ENCODE peak calls at places on chromosome 5, in seven cellular contexts. A, K, B, F, N, M and J are unnamed samples.

GRCh38 chr5:178780581-178781498 is 50.4 kb upstream of the ZNF354A start:
- DNase-seq in A (no peak), K (no peak), B (no peak), F (no peak), N (no peak), M (no peak), J (no peak)

GRCh38 chr5:56094579-56095361 is 100.0 kb upstream of the IL6ST start:
- DNase-seq in A (no peak), K (no peak), B (no peak), F (no peak), N (no peak), M (no peak), J (no peak)

GRCh38 chr5:10982616-10983015 is 221.6 kb upstream of the DAP start:
- DNase-seq in A (no peak), K (no peak), B (no peak), F (no peak), N (no peak), M (no peak), J (no peak)

GRCh38 chr5:75461679-75462078 is 49.8 kb downstream of the CERT1 start:
- DNase-seq in A (no peak), K (no peak), B (no peak), F (no peak), N (no peak), M (no peak), J (no peak)

GRCh38 chr5:95823738-95824609 is 1.4 kb upstream of the GLRX start:
- DNase-seq in A (peak; percentile 66), K (peak; percentile 91), B (peak; percentile 91), F (no peak), N (no peak), M (peak; percentile 91), J (peak; percentile 69)

GRCh38 chr5:159097461-159098284 is 2.0 kb downstream of the EBF1 start:
- DNase-seq in A (peak; percentile 60), K (peak; percentile 46), B (no peak), F (no peak), N (peak; percentile 35), M (no peak), J (no peak)

GRCh38 chr5:14547660-14548059 is 33.9 kb upstream of the OTULINL start:
- DNase-seq in A (no peak), K (no peak), B (no peak), F (no peak), N (no peak), M (no peak), J (no peak)

GRCh38 chr5:154351566-154351965 is 94.2 kb upstream of the SAP30L start:
- DNase-seq in A (no peak), K (no peak), B (no peak), F (no peak), N (no peak), M (no peak), J (no peak)

GRCh38 chr5:395921-396714 is 46.9 kb upstream of the EXOC3 start:
- DNase-seq in A (no peak), K (no peak), B (no peak), F (peak; percentile 82), N (no peak), M (no peak), J (no peak)

GRCh38 chr5:127586371-127586770 is 62.5 kb upstream of the CTXN3 start:
- DNase-seq in A (no peak), K (peak; percentile 27), B (no peak), F (no peak), N (no peak), M (no peak), J (no peak)

GRCh38 chr5:154230526-154230925 is 40.0 kb downstream of the GALNT10 start:
- DNase-seq in A (no peak), K (no peak), B (no peak), F (no peak), N (no peak), M (no peak), J (no peak)

GRCh38 chr5:143284002-143284401 is 119.5 kb downstream of the NR3C1 start:
- DNase-seq in A (no peak), K (no peak), B (peak; percentile 19), F (no peak), N (no peak), M (no peak), J (no peak)

GRCh38 chr5:101278011-101278687 is 375.1 kb upstream of the ST8SIA4 start:
- DNase-seq in A (no peak), K (no peak), B (peak; percentile 48), F (no peak), N (no peak), M (no peak), J (no peak)

GRCh38 chr5:172383231-172383802 is 71.0 kb downstream of the SH3PXD2B start:
- DNase-seq in A (no peak), K (peak; percentile 68), B (peak; percentile 86), F (no peak), N (no peak), M (no peak), J (peak; percentile 34)

GRCh38 chr5:1011226-1011631 is 2.6 kb downstream of the NKD2 start:
- DNase-seq in A (peak; percentile 19), K (no peak), B (peak; percentile 53), F (no peak), N (peak; percentile 87), M (no peak), J (peak; percentile 36)

GRCh38 chr5:137633896-137634295 is 102.0 kb downstream of the KLHL3 start:
- DNase-seq in A (no peak), K (no peak), B (no peak), F (no peak), N (no peak), M (no peak), J (no peak)

GRCh38 chr5:59158165-59158564 is 575.3 kb downstream of the RAB3C start:
- DNase-seq in A (peak; percentile 26), K (peak; percentile 14), B (peak; percentile 77), F (no peak), N (no peak), M (no peak), J (no peak)

GRCh38 chr5:94188725-94189124 is 429.7 kb downstream of the KIAA0825 start:
- DNase-seq in A (no peak), K (no peak), B (no peak), F (no peak), N (no peak), M (no peak), J (no peak)

GRCh38 chr5:168159425-168159824 is 132.0 kb upstream of the WWC1 start:
- DNase-seq in A (no peak), K (no peak), B (peak; percentile 9), F (no peak), N (peak; percentile 40), M (no peak), J (peak; percentile 78)

GRCh38 chr5:178234121-178234752 is 1.6 kb upstream of the PHYKPL start:
- DNase-seq in A (no peak), K (no peak), B (no peak), F (no peak), N (no peak), M (no peak), J (no peak)

GRCh38 chr5:134525687-134526482 is 415 bp downstream of the JADE2 start:
- DNase-seq in A (peak; percentile 79), K (peak; percentile 73), B (peak; percentile 84), F (no peak), N (peak; percentile 65), M (no peak), J (peak; percentile 76)

GRCh38 chr5:62331921-62332320 is 25.9 kb downstream of the KIF2A start:
- DNase-seq in A (no peak), K (no peak), B (no peak), F (no peak), N (no peak), M (no peak), J (no peak)

GRCh38 chr5:108884736-108885135 is 137.0 kb downstream of the FER start:
- DNase-seq in A (no peak), K (peak; percentile 86), B (peak; percentile 5), F (no peak), N (no peak), M (peak; percentile 5), J (no peak)

DNA sequence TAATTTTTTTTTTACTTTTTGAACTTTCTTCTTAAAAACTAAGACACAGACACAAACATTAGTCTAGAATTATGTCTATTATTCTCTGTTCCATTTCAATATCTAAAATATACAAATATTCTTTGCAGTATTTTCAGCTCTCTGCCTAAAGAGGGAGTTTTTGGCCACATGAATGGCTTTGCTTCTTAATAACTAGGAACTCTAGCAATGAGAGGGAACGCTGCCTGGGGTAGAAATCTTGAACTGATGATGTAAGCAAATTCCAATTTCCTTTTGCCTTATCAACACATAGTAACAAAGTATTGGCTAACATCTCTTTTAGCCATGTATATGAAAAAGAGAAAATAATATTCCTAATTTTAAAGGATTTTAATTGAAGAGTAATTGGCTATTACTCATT is 51.9 kb downstream of the SLC25A46 start:
- DNase-seq in A (no peak), K (peak; percentile 68), B (peak; percentile 11), F (no peak), N (no peak), M (peak; percentile 7), J (no peak)
- TF ChIP-seq CTCF in A (peak; percentile 48), K (peak; percentile 42), B (no peak), F (peak; percentile 50), N (no peak), M (no peak), J (no peak)

GRCh38 chr5:8012131-8012977 is 143.4 kb downstream of the MTRR start:
- DNase-seq in A (no peak), K (no peak), B (peak; percentile 9), F (no peak), N (peak; percentile 69), M (no peak), J (no peak)
- TF ChIP-seq CTCF in A (no peak), K (no peak), B (no peak), F (no peak), N (no peak), M (no peak), J (no peak)

GRCh38 chr5:105304859-105305258 is 1742.3 kb upstream of the NUDT12 start:
- DNase-seq in A (no peak), K (no peak), B (no peak), F (no peak), N (no peak), M (no peak), J (no peak)
- TF ChIP-seq CTCF in A (no peak), K (peak; percentile 9), B (no peak), F (peak; percentile 17), N (peak; percentile 14), M (no peak), J (no peak)

GRCh38 chr5:110221036-110221435 is 505.4 kb downstream of the TMEM232 start:
- DNase-seq in A (no peak), K (no peak), B (no peak), F (no peak), N (no peak), M (no peak), J (no peak)

GRCh38 chr5:110218994-110219393 is 507.5 kb downstream of the TMEM232 start:
- DNase-seq in A (no peak), K (no peak), B (no peak), F (no peak), N (no peak), M (no peak), J (no peak)

GRCh38 chr5:110225949-110226348 is 500.5 kb downstream of the TMEM232 start:
- DNase-seq in A (no peak), K (no peak), B (no peak), F (no peak), N (no peak), M (no peak), J (no peak)

GRCh38 chr5:110219769-110220168 is 506.7 kb downstream of the TMEM232 start:
- DNase-seq in A (no peak), K (no peak), B (no peak), F (no peak), N (no peak), M (no peak), J (no peak)

DNA sequence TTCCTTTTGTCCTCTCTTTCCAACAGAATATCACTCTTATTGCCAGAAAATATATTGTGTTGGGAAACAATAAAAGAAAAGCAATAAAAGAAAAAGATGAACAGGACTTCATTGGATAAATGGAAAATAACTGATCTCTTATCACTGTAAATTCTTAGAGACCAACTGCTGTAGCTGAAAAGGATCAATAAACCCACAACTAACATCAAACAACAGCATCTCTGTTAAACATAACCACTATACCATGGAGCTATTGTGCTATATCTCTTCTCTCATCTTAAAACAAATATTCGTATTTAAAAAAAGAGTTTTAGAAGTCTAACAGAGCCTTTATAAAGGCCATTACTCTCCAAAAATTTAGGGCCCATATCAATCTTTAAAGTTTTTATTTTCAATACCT is 502.4 kb downstream of the TMEM232 start:
- DNase-seq in A (no peak), K (no peak), B (no peak), F (no peak), N (no peak), M (no peak), J (no peak)
- TF ChIP-seq CTCF in A (no peak), K (no peak), B (no peak), F (no peak), N (no peak), M (no peak), J (no peak)